ENCODE peak calls at places on chromosome 10, in six cellular contexts. N is trophoblast cell, V is IMR-90, O is H9, U is mesenchymal stem cell, W is H1. G is an unnamed sample.

GRCh38 chr10:6120691-6121090 is 31.9 kb downstream of the RBM17 start:
- DNase-seq in N (no peak), V (no peak), O (no peak), U (no peak), W (no peak), G (no peak)

GRCh38 chr10:116819999-116820677 is 29.2 kb upstream of the ENO4 start:
- DNase-seq in N (no peak), V (no peak), O (no peak), U (no peak), W (no peak), G (no peak)

GRCh38 chr10:5559642-5560141 is 34.9 kb downstream of the CALML3 start:
- DNase-seq in N (no peak), V (peak; percentile 78), O (no peak), U (peak; percentile 59), W (no peak), G (no peak)

GRCh38 chr10:37015498-37015897 is 109.9 kb upstream of the ANKRD30A start:
- DNase-seq in N (no peak), V (no peak), O (no peak), U (no peak), W (no peak), G (no peak)

GRCh38 chr10:95242581-95243317 is 48.1 kb downstream of the PDLIM1 start:
- DNase-seq in N (peak; percentile 48), V (peak; percentile 63), O (peak; percentile 73), U (peak; percentile 65), W (peak; percentile 57), G (peak; percentile 30)

GRCh38 chr10:112957589-112958202 is 7.6 kb downstream of the TCF7L2 start:
- DNase-seq in N (no peak), V (no peak), O (no peak), U (peak; percentile 47), W (no peak), G (no peak)

GRCh38 chr10:121337356-121337936 is 260.8 kb downstream of the FGFR2 start:
- DNase-seq in N (no peak), V (no peak), O (no peak), U (no peak), W (no peak), G (no peak)

GRCh38 chr10:48974757-48975156 is 35.1 kb upstream of the LRRC18 start:
- DNase-seq in N (no peak), V (no peak), O (no peak), U (no peak), W (no peak), G (no peak)

GRCh38 chr10:117214401-117214800 is 17.1 kb downstream of the KCNK18 start:
- DNase-seq in N (no peak), V (peak; percentile 17), O (no peak), U (no peak), W (no peak), G (no peak)

GRCh38 chr10:80927419-80928078 is 389.8 kb downstream of the SH2D4B start:
- DNase-seq in N (no peak), V (no peak), O (no peak), U (no peak), W (no peak), G (no peak)
- H2BK120ac ChIP-seq in N (no peak overlapping the region), V (no peak overlapping the region), O (no peak overlapping the region), U (no peak overlapping the region), W (peak overlapping the region; percentile 94), G (no peak overlapping the region)

GRCh38 chr10:70915806-70916205 is 27.4 kb upstream of the PCBD1 start:
- DNase-seq in N (no peak), V (no peak), O (no peak), U (no peak), W (no peak), G (no peak)
- H2AFZ ChIP-seq in N (no peak overlapping the region), V (no peak overlapping the region), O (no peak overlapping the region), U (no peak overlapping the region), W (no peak overlapping the region), G (no peak overlapping the region)

GRCh38 chr10:57844387-57844998 is 423.2 kb downstream of the IPMK start:
- DNase-seq in N (no peak), V (no peak), O (no peak), U (no peak), W (no peak), G (no peak)
- H2BK120ac ChIP-seq in N (no peak overlapping the region), V (no peak overlapping the region), O (no peak overlapping the region), U (no peak overlapping the region), W (no peak overlapping the region), G (no peak overlapping the region)

GRCh38 chr10:53069013-53069412 is 296.4 kb upstream of the MBL2 start:
- DNase-seq in N (no peak), V (no peak), O (no peak), U (no peak), W (no peak), G (no peak)

GRCh38 chr10:53071505-53072125 is 299.0 kb upstream of the MBL2 start:
- DNase-seq in N (no peak), V (no peak), O (no peak), U (no peak), W (no peak), G (no peak)

GRCh38 chr10:53075469-53075868 is 302.9 kb upstream of the MBL2 start:
- DNase-seq in N (no peak), V (no peak), O (no peak), U (no peak), W (no peak), G (no peak)

DNA sequence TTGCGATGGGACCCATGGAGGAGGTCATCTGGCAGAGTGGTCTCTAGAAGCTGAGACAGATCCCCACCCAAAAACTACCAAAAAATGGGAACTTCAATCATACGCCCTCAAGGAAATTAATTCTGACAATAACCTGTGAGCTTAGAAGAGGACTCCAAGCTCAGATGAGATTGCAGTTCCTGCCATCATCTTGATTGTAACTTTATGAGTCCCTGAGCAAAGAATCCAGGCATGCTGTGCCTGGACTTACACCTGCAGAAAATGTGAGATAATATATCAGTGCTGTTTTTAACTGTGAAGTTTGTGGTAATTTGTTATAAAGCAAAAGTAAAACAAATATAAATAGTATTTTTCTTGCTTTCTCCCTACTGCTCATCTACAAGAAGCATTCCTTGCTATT is 299.6 kb upstream of the MBL2 start:
- DNase-seq in N (no peak), V (no peak), O (no peak), U (no peak), W (no peak), G (no peak)
- H2AFZ ChIP-seq in N (no peak overlapping the region), V (no peak overlapping the region), O (no peak overlapping the region), U (no peak overlapping the region), W (peak overlapping the region; percentile 30), G (no peak overlapping the region)

GRCh38 chr10:17616403-17617030 is 657 bp downstream of the HACD1 start:
- DNase-seq in N (peak; percentile 71), V (peak; percentile 47), O (peak; percentile 78), U (peak; percentile 72), W (no peak), G (peak; percentile 57)
- H2BK120ac ChIP-seq in N (peak overlapping the region; percentile 95), V (peak overlapping the region; percentile 14), O (no peak overlapping the region), U (peak overlapping the region; percentile 73), W (no peak overlapping the region), G (no peak overlapping the region)

DNA sequence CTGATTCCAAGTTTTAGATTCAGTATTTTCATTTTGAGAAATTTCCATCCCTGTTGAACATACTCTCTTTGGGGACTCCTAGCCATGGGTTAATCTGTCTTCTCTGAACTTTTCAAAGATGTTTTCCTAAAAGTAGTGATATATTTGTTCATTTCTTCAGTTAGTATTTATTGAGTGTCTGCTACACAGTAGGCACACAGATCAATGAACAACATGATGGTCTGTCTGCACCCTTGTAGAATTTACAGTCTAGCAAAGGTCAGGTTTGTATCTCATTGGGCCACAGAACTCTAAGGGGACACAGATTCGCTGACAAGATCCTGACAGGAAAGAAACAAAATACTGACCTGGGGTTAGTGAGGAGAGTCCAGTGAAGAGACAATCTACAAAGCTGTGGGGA is 42.2 kb upstream of the PAPSS2 start:
- DNase-seq in N (no peak), V (no peak), O (no peak), U (no peak), W (no peak), G (no peak)
- H2AFZ ChIP-seq in N (no peak overlapping the region), V (no peak overlapping the region), O (no peak overlapping the region), U (no peak overlapping the region), W (no peak overlapping the region), G (no peak overlapping the region)

DNA sequence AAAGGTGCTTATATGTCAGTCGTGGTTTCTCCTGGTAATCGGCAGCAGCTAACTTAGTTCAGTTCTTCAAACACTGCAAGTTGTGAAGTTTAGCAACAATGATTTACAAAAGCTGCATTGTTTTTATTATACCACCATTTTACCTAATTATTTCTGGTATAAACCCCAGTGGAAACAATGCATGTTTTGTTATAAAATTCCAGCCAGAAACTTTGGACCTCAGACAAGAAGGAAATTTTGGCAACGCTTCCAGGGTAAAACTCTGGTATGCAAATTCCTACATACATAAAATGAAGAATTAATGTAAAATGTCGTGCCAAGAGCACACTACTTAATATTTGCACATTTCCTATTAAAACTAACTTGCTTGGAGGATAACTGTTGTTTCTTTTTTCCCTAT is 277.4 kb upstream of the LYZL1 start:
- DNase-seq in N (no peak), V (peak; percentile 15), O (no peak), U (no peak), W (no peak), G (no peak)
- H2BK120ac ChIP-seq in N (no peak overlapping the region), V (no peak overlapping the region), O (no peak overlapping the region), U (no peak overlapping the region), W (no peak overlapping the region), G (no peak overlapping the region)

DNA sequence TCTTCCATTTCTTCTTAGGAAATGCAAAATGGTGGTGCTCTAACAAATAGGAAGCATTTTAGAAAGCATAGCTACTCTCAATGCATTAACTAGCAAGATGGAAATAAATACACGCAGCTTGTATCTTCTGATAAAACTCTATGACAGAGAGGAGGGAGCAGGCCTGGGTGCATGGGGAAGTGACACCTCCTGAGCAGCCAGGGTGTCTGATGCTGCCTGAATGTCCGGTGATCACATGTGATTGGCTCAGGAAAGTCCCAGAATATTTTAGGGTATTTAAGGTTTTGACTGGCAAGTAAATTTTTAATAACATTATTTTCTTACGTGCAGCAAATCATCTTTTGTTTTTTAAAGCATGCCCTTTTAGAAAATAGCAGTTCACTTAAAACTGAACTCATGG is 261.0 kb upstream of the KLF6 start:
- DNase-seq in N (no peak), V (no peak), O (no peak), U (no peak), W (no peak), G (no peak)
- H2AFZ ChIP-seq in N (no peak overlapping the region), V (no peak overlapping the region), O (no peak overlapping the region), U (no peak overlapping the region), W (no peak overlapping the region), G (no peak overlapping the region)

G was measured in neuronal stem cell.